ENCODE peak calls at places on chromosomes 1 and 21, in ten cellular contexts. One of them, this sample, is unnamed.

GRCh38 chr21:40143822-40144525 is 276.7 kb downstream of the PCP4 start:
- DNase-seq in GM12865: peak
- DNase-seq in fibroblast of mammary gland: peak
- DNase-seq in breast epithelium: peak
- DNase-seq in HFF-Myc: peak
- DNase-seq in AG10803: peak
- DNase-seq in A549: peak
- DNase-seq in dorsolateral prefrontal cortex: peak
- DNase-seq in upper lobe of right lung: no peak
- DNase-seq in osteoblast: peak
- DNase-seq in this sample: peak

GRCh38 chr1:201556841-201557571 is 18.1 kb downstream of the NAV1 start:
- DNase-seq in HFF-Myc: no peak
- DNase-seq in fibroblast of mammary gland: peak
- DNase-seq in GM12865: no peak
- DNase-seq in osteoblast: peak
- DNase-seq in breast epithelium: no peak
- DNase-seq in AG10803: peak
- DNase-seq in dorsolateral prefrontal cortex: no peak
- DNase-seq in A549: no peak
- DNase-seq in upper lobe of right lung: no peak
- DNase-seq in this sample: no peak

GRCh38 chr1:235077163-235077540 is 51.5 kb downstream of the TOMM20 start:
- DNase-seq in osteoblast: peak
- DNase-seq in HFF-Myc: no peak
- DNase-seq in fibroblast of mammary gland: no peak
- DNase-seq in dorsolateral prefrontal cortex: no peak
- DNase-seq in AG10803: no peak
- DNase-seq in A549: no peak
- DNase-seq in upper lobe of right lung: peak
- DNase-seq in GM12865: no peak
- DNase-seq in breast epithelium: no peak
- DNase-seq in this sample: no peak

GRCh38 chr21:41821756-41822431 is 55.0 kb upstream of the RIPK4 start:
- DNase-seq in AG10803: no peak
- DNase-seq in upper lobe of right lung: no peak
- DNase-seq in breast epithelium: no peak
- DNase-seq in A549: no peak
- DNase-seq in fibroblast of mammary gland: no peak
- DNase-seq in dorsolateral prefrontal cortex: no peak
- DNase-seq in osteoblast: peak
- DNase-seq in GM12865: no peak
- DNase-seq in HFF-Myc: no peak
- DNase-seq in this sample: peak

GRCh38 chr1:158121604-158122254 is 59.0 kb upstream of the CD1D start:
- DNase-seq in osteoblast: no peak
- DNase-seq in HFF-Myc: no peak
- DNase-seq in fibroblast of mammary gland: peak
- DNase-seq in breast epithelium: no peak
- DNase-seq in upper lobe of right lung: no peak
- DNase-seq in GM12865: peak
- DNase-seq in dorsolateral prefrontal cortex: no peak
- DNase-seq in AG10803: peak
- DNase-seq in A549: peak
- DNase-seq in this sample: peak

GRCh38 chr21:33566514-33566913 is 22.0 kb downstream of the DONSON start:
- DNase-seq in osteoblast: no peak
- DNase-seq in upper lobe of right lung: no peak
- DNase-seq in GM12865: no peak
- DNase-seq in HFF-Myc: no peak
- DNase-seq in AG10803: no peak
- DNase-seq in fibroblast of mammary gland: no peak
- DNase-seq in dorsolateral prefrontal cortex: no peak
- DNase-seq in A549: no peak
- DNase-seq in breast epithelium: no peak
- DNase-seq in this sample: no peak

GRCh38 chr1:232137066-232137465 is 492.9 kb downstream of the SIPA1L2 start:
- DNase-seq in osteoblast: no peak
- DNase-seq in A549: no peak
- DNase-seq in fibroblast of mammary gland: no peak
- DNase-seq in HFF-Myc: no peak
- DNase-seq in GM12865: no peak
- DNase-seq in AG10803: no peak
- DNase-seq in dorsolateral prefrontal cortex: no peak
- DNase-seq in upper lobe of right lung: no peak
- DNase-seq in breast epithelium: no peak
- DNase-seq in this sample: no peak

GRCh38 chr1:171784779-171785178 is 3.3 kb downstream of the METTL13 start:
- DNase-seq in GM12865: peak
- DNase-seq in fibroblast of mammary gland: no peak
- DNase-seq in upper lobe of right lung: no peak
- DNase-seq in breast epithelium: no peak
- DNase-seq in osteoblast: no peak
- DNase-seq in AG10803: no peak
- DNase-seq in A549: no peak
- DNase-seq in HFF-Myc: no peak
- DNase-seq in dorsolateral prefrontal cortex: no peak
- DNase-seq in this sample: no peak

GRCh38 chr21:43333301-43334062 is 93.4 kb downstream of the SIK1 start:
- DNase-seq in breast epithelium: peak
- DNase-seq in upper lobe of right lung: peak
- DNase-seq in HFF-Myc: peak
- DNase-seq in dorsolateral prefrontal cortex: no peak
- DNase-seq in osteoblast: peak
- DNase-seq in AG10803: peak
- DNase-seq in GM12865: no peak
- DNase-seq in A549: peak
- DNase-seq in fibroblast of mammary gland: peak
- DNase-seq in this sample: no peak

GRCh38 chr1:208929575-208929974 is 653.9 kb upstream of the CAMK1G start:
- DNase-seq in breast epithelium: no peak
- DNase-seq in A549: no peak
- DNase-seq in dorsolateral prefrontal cortex: no peak
- DNase-seq in GM12865: no peak
- DNase-seq in AG10803: peak
- DNase-seq in upper lobe of right lung: no peak
- DNase-seq in HFF-Myc: no peak
- DNase-seq in fibroblast of mammary gland: peak
- DNase-seq in osteoblast: no peak
- DNase-seq in this sample: no peak

GRCh38 chr1:201639826-201640225 is 100.9 kb downstream of the NAV1 start:
- DNase-seq in dorsolateral prefrontal cortex: no peak
- DNase-seq in AG10803: no peak
- DNase-seq in osteoblast: no peak
- DNase-seq in fibroblast of mammary gland: peak
- DNase-seq in breast epithelium: no peak
- DNase-seq in upper lobe of right lung: no peak
- DNase-seq in A549: no peak
- DNase-seq in GM12865: no peak
- DNase-seq in HFF-Myc: no peak
- DNase-seq in this sample: no peak

GRCh38 chr21:33069994-33070811 is at the start of gene OLIG1:
- DNase-seq in upper lobe of right lung: peak
- DNase-seq in HFF-Myc: no peak
- DNase-seq in dorsolateral prefrontal cortex: peak
- DNase-seq in fibroblast of mammary gland: peak
- DNase-seq in osteoblast: peak
- DNase-seq in GM12865: peak
- DNase-seq in A549: peak
- DNase-seq in breast epithelium: no peak
- DNase-seq in AG10803: peak
- DNase-seq in this sample: no peak

DNA sequence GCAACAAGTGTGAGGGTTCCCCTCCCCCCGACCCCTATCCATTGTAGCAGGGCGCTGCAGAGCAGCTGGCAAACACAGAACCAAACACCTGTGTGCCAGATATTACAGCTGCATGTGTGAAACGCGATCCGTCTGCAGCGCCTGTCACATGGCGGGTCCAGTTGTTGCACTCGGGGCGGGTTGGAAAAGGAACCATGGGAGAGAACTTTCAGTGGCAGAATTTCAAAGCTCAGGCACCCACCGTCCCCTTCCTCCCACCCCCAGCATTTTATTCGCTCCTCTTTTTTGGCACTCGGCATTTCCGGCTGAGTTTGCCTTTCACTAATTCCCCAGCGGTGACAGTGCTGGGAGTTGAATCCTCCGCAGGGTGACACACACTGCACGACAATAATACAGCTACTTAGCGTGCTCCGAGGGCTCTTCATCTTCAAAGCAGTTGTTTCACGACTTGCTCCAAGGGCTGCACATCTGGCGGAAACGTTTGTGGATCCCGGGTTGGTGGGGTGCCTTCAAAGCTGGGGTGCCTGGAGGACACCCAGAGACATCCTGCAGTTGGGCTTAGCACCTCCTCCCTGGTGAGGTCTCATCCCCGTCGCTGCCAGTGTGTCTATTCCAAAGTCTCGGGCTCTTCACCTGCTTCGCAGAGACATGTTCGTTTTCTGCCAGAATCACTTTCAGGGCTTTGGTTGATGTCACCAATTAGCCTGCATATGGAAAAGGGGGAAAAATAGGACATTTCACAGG is 180.7 kb downstream of the ZBTB18 start:
- DNase-seq in upper lobe of right lung: no peak
- DNase-seq in breast epithelium: peak
- DNase-seq in GM12865: no peak
- DNase-seq in fibroblast of mammary gland: peak
- DNase-seq in AG10803: peak
- DNase-seq in HFF-Myc: no peak
- DNase-seq in osteoblast: peak
- DNase-seq in A549: no peak
- DNase-seq in dorsolateral prefrontal cortex: no peak
- DNase-seq in this sample: peak
- H3K4me3 ChIP-seq in upper lobe of right lung: no peak
- H3K4me3 ChIP-seq in breast epithelium: no peak
- H3K4me3 ChIP-seq in GM12865: no peak
- H3K4me3 ChIP-seq in fibroblast of mammary gland: peak
- H3K4me3 ChIP-seq in AG10803: peak
- H3K4me3 ChIP-seq in HFF-Myc: peak
- H3K4me3 ChIP-seq in osteoblast: peak
- H3K4me3 ChIP-seq in A549: peak
- H3K4me3 ChIP-seq in dorsolateral prefrontal cortex: peak
- H3K4me3 ChIP-seq in this sample: peak

GRCh38 chr1:246959944-246960693 is 28.4 kb upstream of the AHCTF1 start:
- DNase-seq in GM12865: peak
- DNase-seq in upper lobe of right lung: no peak
- DNase-seq in osteoblast: no peak
- DNase-seq in AG10803: no peak
- DNase-seq in A549: no peak
- DNase-seq in dorsolateral prefrontal cortex: no peak
- DNase-seq in HFF-Myc: no peak
- DNase-seq in breast epithelium: no peak
- DNase-seq in fibroblast of mammary gland: peak
- DNase-seq in this sample: no peak

GRCh38 chr1:246951413-246951812 is 19.7 kb upstream of the AHCTF1 start:
- DNase-seq in osteoblast: no peak
- DNase-seq in AG10803: no peak
- DNase-seq in upper lobe of right lung: no peak
- DNase-seq in HFF-Myc: no peak
- DNase-seq in dorsolateral prefrontal cortex: no peak
- DNase-seq in fibroblast of mammary gland: no peak
- DNase-seq in breast epithelium: no peak
- DNase-seq in A549: no peak
- DNase-seq in GM12865: no peak
- DNase-seq in this sample: no peak

GRCh38 chr1:246954126-246954525 is 22.4 kb upstream of the AHCTF1 start:
- DNase-seq in HFF-Myc: no peak
- DNase-seq in A549: no peak
- DNase-seq in GM12865: no peak
- DNase-seq in upper lobe of right lung: no peak
- DNase-seq in dorsolateral prefrontal cortex: no peak
- DNase-seq in osteoblast: no peak
- DNase-seq in fibroblast of mammary gland: no peak
- DNase-seq in AG10803: no peak
- DNase-seq in breast epithelium: no peak
- DNase-seq in this sample: no peak
- H3K4me3 ChIP-seq in HFF-Myc: no peak
- H3K4me3 ChIP-seq in A549: no peak
- H3K4me3 ChIP-seq in GM12865: no peak
- H3K4me3 ChIP-seq in upper lobe of right lung: no peak
- H3K4me3 ChIP-seq in dorsolateral prefrontal cortex: no peak
- H3K4me3 ChIP-seq in osteoblast: no peak
- H3K4me3 ChIP-seq in fibroblast of mammary gland: no peak
- H3K4me3 ChIP-seq in AG10803: no peak
- H3K4me3 ChIP-seq in breast epithelium: no peak
- H3K4me3 ChIP-seq in this sample: no peak

DNA sequence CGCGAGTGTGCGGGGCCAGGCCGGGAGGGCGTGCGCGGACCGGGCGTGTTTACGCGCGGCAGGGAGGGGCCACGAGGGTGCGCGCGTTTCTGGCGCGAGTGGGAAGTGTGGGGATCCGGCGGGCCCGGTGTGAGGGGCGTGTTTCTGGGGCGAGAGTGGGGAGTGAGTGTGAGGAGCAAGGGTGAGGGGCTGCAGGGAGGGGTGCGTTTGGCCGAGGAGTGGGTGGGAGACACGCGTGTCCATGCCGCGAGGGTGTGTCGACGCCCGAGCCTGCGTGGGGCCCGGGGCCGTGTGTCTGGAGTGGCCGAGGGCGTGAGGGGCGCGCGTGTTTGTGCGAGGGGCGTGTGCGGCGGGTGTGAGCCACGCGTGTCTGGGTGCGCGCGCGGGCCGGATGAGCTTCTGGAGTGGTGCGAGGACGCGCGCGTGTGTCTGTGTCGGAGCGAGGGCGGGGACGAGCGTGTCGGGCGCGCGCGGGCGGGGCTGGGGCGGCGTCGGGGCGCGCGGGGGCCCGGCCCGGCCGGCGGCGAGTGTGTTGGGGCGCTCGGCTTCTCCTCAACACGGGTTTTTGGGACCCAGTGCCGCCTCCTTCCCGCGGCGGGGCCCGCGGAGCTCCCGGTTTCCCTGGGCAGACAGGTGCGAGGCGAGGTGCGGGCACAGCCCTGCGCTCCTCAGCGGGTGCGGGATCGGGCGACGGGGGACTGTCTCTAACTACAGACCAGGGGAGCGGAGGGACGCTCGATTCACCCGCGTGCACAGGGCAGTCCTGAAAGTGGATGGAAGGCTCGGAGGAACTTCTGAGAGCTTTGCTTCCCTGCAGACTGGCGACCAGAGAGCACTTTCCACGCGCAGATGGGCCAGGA is 65.8 kb upstream of the VAMP3 start:
- DNase-seq in breast epithelium: peak
- DNase-seq in A549: no peak
- DNase-seq in AG10803: no peak
- DNase-seq in GM12865: no peak
- DNase-seq in dorsolateral prefrontal cortex: peak
- DNase-seq in upper lobe of right lung: peak
- DNase-seq in HFF-Myc: no peak
- DNase-seq in osteoblast: no peak
- DNase-seq in fibroblast of mammary gland: no peak
- DNase-seq in this sample: peak
- H3K4me3 ChIP-seq in breast epithelium: peak
- H3K4me3 ChIP-seq in A549: peak
- H3K4me3 ChIP-seq in AG10803: no peak
- H3K4me3 ChIP-seq in GM12865: no peak
- H3K4me3 ChIP-seq in dorsolateral prefrontal cortex: peak
- H3K4me3 ChIP-seq in upper lobe of right lung: peak
- H3K4me3 ChIP-seq in HFF-Myc: no peak
- H3K4me3 ChIP-seq in osteoblast: no peak
- H3K4me3 ChIP-seq in fibroblast of mammary gland: no peak
- H3K4me3 ChIP-seq in this sample: peak

DNA sequence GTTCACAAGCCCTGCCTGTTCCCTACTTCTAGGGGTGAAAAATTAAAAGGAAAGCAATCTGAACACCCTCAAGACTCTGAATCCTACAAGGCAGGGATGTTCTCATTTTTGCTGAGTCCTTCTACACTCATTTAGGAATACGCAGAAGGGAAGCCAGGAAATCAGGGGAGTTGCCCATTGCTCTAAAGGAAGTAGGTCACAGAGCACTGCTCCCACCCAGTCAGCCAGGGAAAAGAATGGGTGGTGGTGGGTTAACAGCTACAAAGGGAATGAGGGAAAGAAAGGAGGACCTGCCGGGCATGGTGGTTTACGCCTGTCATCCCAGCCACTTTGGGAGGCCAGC is 2.4 kb upstream of the CTTNBP2NL start:
- DNase-seq in dorsolateral prefrontal cortex: no peak
- DNase-seq in osteoblast: no peak
- DNase-seq in fibroblast of mammary gland: peak
- DNase-seq in HFF-Myc: no peak
- DNase-seq in upper lobe of right lung: no peak
- DNase-seq in A549: no peak
- DNase-seq in breast epithelium: no peak
- DNase-seq in GM12865: no peak
- DNase-seq in AG10803: peak
- DNase-seq in this sample: no peak
- H3K4me3 ChIP-seq in dorsolateral prefrontal cortex: no peak
- H3K4me3 ChIP-seq in osteoblast: peak
- H3K4me3 ChIP-seq in fibroblast of mammary gland: no peak
- H3K4me3 ChIP-seq in HFF-Myc: peak
- H3K4me3 ChIP-seq in upper lobe of right lung: peak
- H3K4me3 ChIP-seq in A549: peak
- H3K4me3 ChIP-seq in breast epithelium: peak
- H3K4me3 ChIP-seq in GM12865: no peak
- H3K4me3 ChIP-seq in AG10803: peak
- H3K4me3 ChIP-seq in this sample: no peak